ENCODE peak calls at places on chromosomes 4 and X, in seven cellular contexts. H is NCI-H1417; V is retinal pigment epithelial cell; M is T-helper 2 cell; A is NK-92 treated with Interleukin-12 subunit alpha and Interleukin-12 subunit beta, amount 100 ng/mL, for 24 hours; J is activated T-helper 1 cell treated with anti-CD3 and anti-CD28 coated beads, Interleukin-2, amount 50 U/mL, for 16 hours; D is NCI-H524 treated with DMSO at 0.1 percent for 48 hours. O is an unnamed sample.

GRCh38 chr4:82373816-82374740 is at the start of gene HNRNPD:
- DNase-seq in H (peak), V (peak), M (peak), A (peak), J (peak), D (peak), O (peak)

GRCh38 chrX:18012974-18013373 is 151.9 kb upstream of the RAI2 start:
- DNase-seq in H (no peak), V (no peak), M (no peak), A (no peak), J (no peak), D (no peak), O (no peak)

GRCh38 chr4:79757580-79757979 is 315.4 kb downstream of the ANTXR2 start:
- DNase-seq in H (no peak), V (peak), M (no peak), A (no peak), J (no peak), D (no peak), O (no peak)

GRCh38 chrX:2859197-2859797 is 30.6 kb downstream of the GYG2 start:
- DNase-seq in H (no peak), V (no peak), M (no peak), A (no peak), J (no peak), D (no peak), O (no peak)

GRCh38 chrX:1450381-1451161 is 2.1 kb downstream of the ASMTL start:
- DNase-seq in H (no peak), V (no peak), M (no peak), A (no peak), J (no peak), D (no peak), O (peak)

GRCh38 chr4:150501019-150501727 is 80.8 kb upstream of the MAB21L2 start:
- DNase-seq in H (no peak), V (no peak), M (no peak), A (no peak), J (no peak), D (no peak), O (no peak)

GRCh38 chrX:40127052-40127451 is 29.3 kb upstream of the BCOR start:
- DNase-seq in H (no peak), V (no peak), M (no peak), A (no peak), J (no peak), D (peak), O (no peak)

GRCh38 chr4:15153662-15154061 is 151.4 kb downstream of the CPEB2 start:
- DNase-seq in H (no peak), V (no peak), M (no peak), A (no peak), J (no peak), D (no peak), O (no peak)

GRCh38 chrX:78979789-78980464 is 34.7 kb downstream of the P2RY10 start:
- DNase-seq in H (no peak), V (no peak), M (no peak), A (no peak), J (no peak), D (no peak), O (no peak)

GRCh38 chr4:156362581-156362980 is 408.9 kb upstream of the CTSO start:
- DNase-seq in H (no peak), V (no peak), M (no peak), A (no peak), J (no peak), D (no peak), O (no peak)

GRCh38 chr4:124980276-124980752 is 267.8 kb upstream of the ANKRD50 start:
- DNase-seq in H (no peak), V (no peak), M (no peak), A (no peak), J (no peak), D (no peak), O (no peak)

GRCh38 chr4:11631416-11631815 is 202.7 kb upstream of the HS3ST1 start:
- DNase-seq in H (no peak), V (no peak), M (no peak), A (no peak), J (no peak), D (no peak), O (no peak)

GRCh38 chr4:153083447-153083921 is 120.8 kb upstream of the TRIM2 start:
- DNase-seq in H (peak), V (peak), M (peak), A (peak), J (no peak), D (peak), O (no peak)

GRCh38 chrX:95152810-95153209 is 1478.8 kb downstream of the FAM133A start:
- DNase-seq in H (no peak), V (no peak), M (no peak), A (no peak), J (no peak), D (no peak), O (no peak)

GRCh38 chr4:118034061-118034785 is at the start of gene NDST3:
- DNase-seq in H (peak), V (peak), M (no peak), A (no peak), J (no peak), D (peak), O (no peak)

GRCh38 chr4:82529322-82529721 is 32.5 kb downstream of the TMEM150C start:
- DNase-seq in H (no peak), V (no peak), M (no peak), A (no peak), J (no peak), D (no peak), O (no peak)

GRCh38 chr4:56799824-56800756 is 21.4 kb downstream of the SPINK2 start:
- DNase-seq in H (peak), V (peak), M (peak), A (peak), J (peak), D (no peak), O (peak)

GRCh38 chr4:16862688-16863087 is 35.8 kb downstream of the LDB2 start:
- DNase-seq in H (no peak), V (no peak), M (no peak), A (no peak), J (no peak), D (no peak), O (no peak)

GRCh38 chrX:27598312-27598711 is 8.2 kb downstream of the DCAF8L2 start:
- DNase-seq in H (no peak), V (peak), M (no peak), A (no peak), J (no peak), D (no peak), O (no peak)

GRCh38 chrX:88202149-88202548 is 544.9 kb upstream of the CPXCR1 start:
- DNase-seq in H (no peak), V (no peak), M (no peak), A (no peak), J (no peak), D (no peak), O (no peak)

GRCh38 chrX:117063224-117063623 is 600.4 kb upstream of the CT83 start:
- DNase-seq in H (no peak), V (no peak), M (no peak), A (no peak), J (no peak), D (no peak), O (no peak)

GRCh38 chr4:184250795-184251679 is 33.4 kb upstream of the ENPP6 start:
- DNase-seq in H (peak), V (peak), M (no peak), A (no peak), J (no peak), D (peak), O (no peak)

GRCh38 chr4:79184461-79184860 is 141.4 kb downstream of the NAA11 start:
- DNase-seq in H (no peak), V (no peak), M (no peak), A (no peak), J (no peak), D (no peak), O (no peak)

GRCh38 chr4:173052439-173052838 is 116.2 kb upstream of the GALNT7 start:
- DNase-seq in H (no peak), V (no peak), M (no peak), A (no peak), J (no peak), D (no peak), O (no peak)

GRCh38 chrX:143873343-143873742 is 10.5 kb upstream of the UBE2NL start:
- DNase-seq in H (no peak), V (no peak), M (no peak), A (no peak), J (no peak), D (no peak), O (no peak)

GRCh38 chrX:102517331-102517730 is 792 bp upstream of the TMSB15A start:
- DNase-seq in H (peak), V (no peak), M (no peak), A (no peak), J (no peak), D (peak), O (no peak)

GRCh38 chr4:102959503-102959902 is 60.0 kb downstream of the SLC9B1 start:
- DNase-seq in H (no peak), V (no peak), M (no peak), A (no peak), J (no peak), D (no peak), O (no peak)

GRCh38 chr4:173486714-173487392 is 43.2 kb downstream of the HAND2 start:
- DNase-seq in H (no peak), V (no peak), M (no peak), A (no peak), J (no peak), D (peak), O (no peak)

GRCh38 chr4:80179637-80180161 is 17.6 kb upstream of the PRDM8 start:
- DNase-seq in H (no peak), V (no peak), M (no peak), A (no peak), J (no peak), D (no peak), O (no peak)

O was measured in CD14-positive monocyte.